ENCODE peak calls at places on chromosomes 2 and 18, in seven cellular contexts. One of them, this sample, is unnamed.

GRCh38 chr18:36186461-36187137 is 698 bp upstream of the MOCOS start:
- DNase-seq in heart right ventricle: peak; percentile 36
- DNase-seq in lung: peak; percentile 76
- DNase-seq in Peyer's patch: peak; percentile 80
- DNase-seq in testis: peak; percentile 38
- DNase-seq in tibial nerve: no peak
- DNase-seq in A549: peak; percentile 22
- DNase-seq in this sample: peak; percentile 69

GRCh38 chr2:7430869-7431641 is 513.8 kb downstream of the RNF144A start:
- DNase-seq in heart right ventricle: peak; percentile 29
- DNase-seq in lung: peak; percentile 63
- DNase-seq in Peyer's patch: no peak
- DNase-seq in testis: peak; percentile 32
- DNase-seq in tibial nerve: peak; percentile 21
- DNase-seq in A549: no peak
- DNase-seq in this sample: peak; percentile 51

GRCh38 chr2:216971632-216972031 is 111.8 kb upstream of the TNP1 start:
- DNase-seq in heart right ventricle: no peak
- DNase-seq in lung: no peak
- DNase-seq in Peyer's patch: no peak
- DNase-seq in testis: no peak
- DNase-seq in tibial nerve: no peak
- DNase-seq in A549: no peak
- DNase-seq in this sample: no peak

GRCh38 chr2:175817200-175817599 is 184.9 kb downstream of the LNPK start:
- DNase-seq in heart right ventricle: no peak
- DNase-seq in lung: no peak
- DNase-seq in Peyer's patch: no peak
- DNase-seq in testis: no peak
- DNase-seq in tibial nerve: no peak
- DNase-seq in A549: no peak
- DNase-seq in this sample: no peak

GRCh38 chr2:9234680-9235387 is 28.2 kb downstream of the ASAP2 start:
- DNase-seq in heart right ventricle: no peak
- DNase-seq in lung: no peak
- DNase-seq in Peyer's patch: no peak
- DNase-seq in testis: no peak
- DNase-seq in tibial nerve: no peak
- DNase-seq in A549: peak; percentile 89
- DNase-seq in this sample: no peak

GRCh38 chr18:58407263-58407648 is 221.6 kb downstream of the ALPK2 start:
- DNase-seq in heart right ventricle: no peak
- DNase-seq in lung: no peak
- DNase-seq in Peyer's patch: no peak
- DNase-seq in testis: no peak
- DNase-seq in tibial nerve: no peak
- DNase-seq in A549: peak; percentile 59
- DNase-seq in this sample: no peak

GRCh38 chr18:23183356-23184150 is 48.3 kb downstream of the CABLES1 start:
- DNase-seq in heart right ventricle: no peak
- DNase-seq in lung: no peak
- DNase-seq in Peyer's patch: no peak
- DNase-seq in testis: no peak
- DNase-seq in tibial nerve: no peak
- DNase-seq in A549: no peak
- DNase-seq in this sample: no peak

GRCh38 chr18:79797518-79798345 is at the start of gene KCNG2:
- DNase-seq in heart right ventricle: no peak
- DNase-seq in lung: no peak
- DNase-seq in Peyer's patch: peak; percentile 60
- DNase-seq in testis: no peak
- DNase-seq in tibial nerve: no peak
- DNase-seq in A549: peak; percentile 19
- DNase-seq in this sample: peak; percentile 49

GRCh38 chr2:56287974-56288373 is 104.2 kb downstream of the CCDC85A start:
- DNase-seq in heart right ventricle: no peak
- DNase-seq in lung: no peak
- DNase-seq in Peyer's patch: no peak
- DNase-seq in testis: no peak
- DNase-seq in tibial nerve: no peak
- DNase-seq in A549: no peak
- DNase-seq in this sample: no peak

GRCh38 chr18:811192-812122 is 585 bp downstream of the YES1 start:
- DNase-seq in heart right ventricle: peak; percentile 40
- DNase-seq in lung: peak; percentile 41
- DNase-seq in Peyer's patch: no peak
- DNase-seq in testis: peak; percentile 45
- DNase-seq in tibial nerve: no peak
- DNase-seq in A549: no peak
- DNase-seq in this sample: peak; percentile 54

GRCh38 chr2:99662761-99663341 is 173.0 kb upstream of the REV1 start:
- DNase-seq in heart right ventricle: peak; percentile 59
- DNase-seq in lung: no peak
- DNase-seq in Peyer's patch: no peak
- DNase-seq in testis: no peak
- DNase-seq in tibial nerve: peak; percentile 69
- DNase-seq in A549: no peak
- DNase-seq in this sample: no peak

GRCh38 chr2:216350214-216350789 is 22.0 kb downstream of the MARCHF4 start:
- DNase-seq in heart right ventricle: no peak
- DNase-seq in lung: no peak
- DNase-seq in Peyer's patch: no peak
- DNase-seq in testis: no peak
- DNase-seq in tibial nerve: no peak
- DNase-seq in A549: peak; percentile 29
- DNase-seq in this sample: no peak

GRCh38 chr2:98771264-98771663 is 40.3 kb upstream of the MGAT4A start:
- DNase-seq in heart right ventricle: no peak
- DNase-seq in lung: no peak
- DNase-seq in Peyer's patch: no peak
- DNase-seq in testis: no peak
- DNase-seq in tibial nerve: no peak
- DNase-seq in A549: no peak
- DNase-seq in this sample: no peak

GRCh38 chr2:85727798-85728197 is 26.0 kb upstream of the ATOH8 start:
- DNase-seq in heart right ventricle: no peak
- DNase-seq in lung: no peak
- DNase-seq in Peyer's patch: no peak
- DNase-seq in testis: no peak
- DNase-seq in tibial nerve: no peak
- DNase-seq in A549: no peak
- DNase-seq in this sample: no peak

GRCh38 chr2:103669579-103669978 is 907.7 kb downstream of the TMEM182 start:
- DNase-seq in heart right ventricle: no peak
- DNase-seq in lung: no peak
- DNase-seq in Peyer's patch: no peak
- DNase-seq in testis: no peak
- DNase-seq in tibial nerve: no peak
- DNase-seq in A549: no peak
- DNase-seq in this sample: no peak

GRCh38 chr2:203122317-203122998 is 107.8 kb downstream of the NBEAL1 start:
- DNase-seq in heart right ventricle: no peak
- DNase-seq in lung: no peak
- DNase-seq in Peyer's patch: no peak
- DNase-seq in testis: no peak
- DNase-seq in tibial nerve: no peak
- DNase-seq in A549: peak; percentile 35
- DNase-seq in this sample: no peak

DNA sequence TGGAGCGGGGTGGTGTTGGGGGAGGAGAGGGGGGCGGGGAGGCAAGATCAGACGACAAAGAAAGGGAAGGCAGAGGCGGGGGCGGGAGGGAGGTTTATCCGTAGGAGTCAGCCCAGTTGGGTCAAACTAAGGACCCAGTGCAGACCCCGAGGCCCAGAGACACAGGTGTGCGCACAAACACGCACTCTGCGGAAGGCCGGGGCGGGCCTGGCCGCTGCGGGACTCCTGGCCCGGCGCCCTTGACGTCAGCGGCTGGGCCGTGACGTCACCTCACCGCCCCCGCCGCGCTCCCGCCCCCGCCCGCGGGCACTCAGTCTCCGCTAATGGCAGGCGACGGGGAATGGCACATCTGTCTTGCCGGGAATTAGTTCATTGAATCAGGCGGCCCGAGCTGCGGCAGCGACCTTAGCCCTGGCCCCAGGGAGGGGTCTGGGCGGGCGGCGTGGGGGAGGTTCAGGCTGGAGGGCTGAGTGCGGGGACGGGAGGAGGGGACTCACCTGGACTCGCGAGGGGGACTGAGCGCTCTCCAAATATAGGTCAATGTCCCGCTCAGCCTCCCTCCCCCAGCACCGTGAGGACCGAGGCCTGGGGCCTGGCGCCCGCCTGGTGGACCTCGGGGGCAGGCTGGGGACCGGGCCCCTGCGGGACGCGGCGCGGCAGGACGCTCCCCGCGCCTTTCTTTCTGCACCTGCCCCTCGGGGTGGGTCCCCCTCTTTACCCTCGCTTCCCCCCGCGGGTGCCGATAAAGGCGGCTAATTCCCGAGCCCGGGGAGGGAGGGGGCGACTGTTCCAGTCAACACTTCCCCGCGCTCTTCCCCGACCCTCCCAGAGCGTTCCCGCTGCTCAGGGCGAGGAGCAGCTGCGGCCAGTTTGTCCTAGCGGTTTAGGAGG is 15.5 kb upstream of the ECEL1 start:
- DNase-seq in heart right ventricle: peak; percentile 29
- DNase-seq in lung: no peak
- DNase-seq in Peyer's patch: no peak
- DNase-seq in testis: peak; percentile 60
- DNase-seq in tibial nerve: no peak
- DNase-seq in A549: peak; percentile 46
- DNase-seq in this sample: no peak
- H3K4me3 ChIP-seq in heart right ventricle: peak overlapping the region; percentile 60
- H3K4me3 ChIP-seq in lung: no peak overlapping the region
- H3K4me3 ChIP-seq in Peyer's patch: peak overlapping the region; percentile 34
- H3K4me3 ChIP-seq in testis: peak overlapping the region; percentile 56
- H3K4me3 ChIP-seq in tibial nerve: peak overlapping the region; percentile 31
- H3K4me3 ChIP-seq in A549: peak overlapping the region; percentile 43
- H3K4me3 ChIP-seq in this sample: no peak overlapping the region

GRCh38 chr2:159722580-159722979 is 10.3 kb downstream of the MARCHF7 start:
- DNase-seq in heart right ventricle: no peak
- DNase-seq in lung: no peak
- DNase-seq in Peyer's patch: no peak
- DNase-seq in testis: no peak
- DNase-seq in tibial nerve: no peak
- DNase-seq in A549: no peak
- DNase-seq in this sample: no peak
- H3K4me1 ChIP-seq in heart right ventricle: peaks cover 87% of the 10 kb centered on the region
- H3K4me1 ChIP-seq in lung: peaks cover 34% of the 10 kb centered on the region
- H3K4me1 ChIP-seq in Peyer's patch: peaks cover 5% of the 10 kb centered on the region
- H3K4me1 ChIP-seq in testis: peaks cover 9% of the 10 kb centered on the region
- H3K4me1 ChIP-seq in tibial nerve: peaks cover 10% of the 10 kb centered on the region
- H3K4me1 ChIP-seq in A549: peaks cover 4% of the 10 kb centered on the region
- H3K4me1 ChIP-seq in this sample: peaks cover 7% of the 10 kb centered on the region

DNA sequence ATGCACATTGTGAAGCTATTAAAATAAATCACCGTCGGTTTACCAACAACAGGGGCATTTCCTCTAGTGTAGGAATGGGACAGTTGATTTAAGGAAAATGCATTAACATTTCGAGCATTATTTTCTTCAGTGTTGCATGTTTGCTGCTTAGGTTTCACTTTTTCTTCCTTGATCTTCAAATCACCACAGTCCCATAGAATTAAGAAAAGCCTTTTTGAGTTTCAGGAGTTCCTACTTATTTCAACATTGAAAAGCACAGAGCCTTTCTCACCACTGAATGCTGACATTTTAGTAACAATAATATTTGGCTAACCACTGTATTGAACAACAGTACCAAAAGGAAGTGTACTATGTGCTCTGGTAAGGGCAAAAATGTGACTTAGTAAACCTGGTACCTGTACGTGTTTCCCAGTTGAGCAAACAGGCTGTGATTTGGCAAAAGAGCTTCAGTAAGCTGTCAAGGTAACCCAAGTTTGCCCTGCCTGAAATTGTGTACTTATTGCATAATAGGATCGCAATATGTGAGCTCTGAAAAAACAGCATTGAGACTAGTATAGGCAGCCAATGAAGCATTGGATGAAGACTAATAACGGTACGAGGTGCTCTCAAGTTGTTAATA is 2.2 kb downstream of the LRRTM4 start:
- DNase-seq in heart right ventricle: no peak
- DNase-seq in lung: no peak
- DNase-seq in Peyer's patch: no peak
- DNase-seq in testis: no peak
- DNase-seq in tibial nerve: no peak
- DNase-seq in A549: no peak
- DNase-seq in this sample: no peak
- H3K4me3 ChIP-seq in heart right ventricle: peak overlapping the region; percentile 37
- H3K4me3 ChIP-seq in lung: no peak overlapping the region
- H3K4me3 ChIP-seq in Peyer's patch: no peak overlapping the region
- H3K4me3 ChIP-seq in testis: no peak overlapping the region
- H3K4me3 ChIP-seq in tibial nerve: peak overlapping the region; percentile 9
- H3K4me3 ChIP-seq in A549: no peak overlapping the region
- H3K4me3 ChIP-seq in this sample: no peak overlapping the region

GRCh38 chr2:157839822-157840221 is 36.3 kb downstream of the ACVR1 start:
- DNase-seq in heart right ventricle: no peak
- DNase-seq in lung: no peak
- DNase-seq in Peyer's patch: no peak
- DNase-seq in testis: no peak
- DNase-seq in tibial nerve: no peak
- DNase-seq in A549: no peak
- DNase-seq in this sample: no peak

GRCh38 chr2:157838442-157839161 is 37.5 kb downstream of the ACVR1 start:
- DNase-seq in heart right ventricle: peak; percentile 54
- DNase-seq in lung: no peak
- DNase-seq in Peyer's patch: peak; percentile 53
- DNase-seq in testis: peak; percentile 30
- DNase-seq in tibial nerve: peak; percentile 38
- DNase-seq in A549: peak; percentile 60
- DNase-seq in this sample: no peak

GRCh38 chr2:157837851-157838441 is 38.2 kb downstream of the ACVR1 start:
- DNase-seq in heart right ventricle: peak; percentile 44
- DNase-seq in lung: no peak
- DNase-seq in Peyer's patch: peak; percentile 56
- DNase-seq in testis: peak; percentile 18
- DNase-seq in tibial nerve: no peak
- DNase-seq in A549: no peak
- DNase-seq in this sample: no peak

GRCh38 chr2:157840568-157841156 is 35.5 kb downstream of the ACVR1 start:
- DNase-seq in heart right ventricle: peak; percentile 49
- DNase-seq in lung: peak; percentile 37
- DNase-seq in Peyer's patch: peak; percentile 76
- DNase-seq in testis: peak; percentile 15
- DNase-seq in tibial nerve: no peak
- DNase-seq in A549: no peak
- DNase-seq in this sample: peak; percentile 50

DNA sequence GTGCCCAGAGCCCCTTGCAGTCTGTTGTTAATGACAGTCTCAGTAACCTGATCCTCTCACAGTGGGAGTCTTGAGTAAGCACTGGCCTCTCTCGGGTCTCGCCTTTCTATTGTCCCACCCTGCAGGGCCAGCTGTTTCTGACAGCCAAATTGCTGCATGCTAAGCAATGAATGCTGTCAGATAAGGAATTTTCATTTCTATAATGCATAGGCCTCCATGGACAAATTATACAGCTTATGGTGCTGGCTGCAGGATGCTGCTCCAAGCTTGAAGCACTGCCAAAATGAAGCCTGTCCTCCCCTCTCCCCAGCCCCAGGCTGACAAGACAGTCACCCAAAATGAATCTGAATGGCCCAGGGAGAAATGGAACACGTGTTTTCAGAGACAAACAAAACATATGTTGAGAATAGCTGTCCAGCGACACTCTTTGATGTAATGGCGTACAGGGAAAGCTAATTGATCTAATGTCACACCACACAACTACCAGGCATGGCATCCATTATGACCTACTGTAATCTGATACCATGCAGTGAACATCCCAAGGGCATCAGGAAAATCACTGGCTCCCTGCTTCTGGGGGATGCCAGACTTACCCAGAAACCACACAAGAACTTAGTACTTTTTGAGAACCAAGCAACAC is 36.8 kb downstream of the ACVR1 start:
- DNase-seq in heart right ventricle: no peak
- DNase-seq in lung: no peak
- DNase-seq in Peyer's patch: no peak
- DNase-seq in testis: no peak
- DNase-seq in tibial nerve: no peak
- DNase-seq in A549: no peak
- DNase-seq in this sample: no peak
- H3K4me1 ChIP-seq in heart right ventricle: peaks cover 86% of the 10 kb centered on the region
- H3K4me1 ChIP-seq in lung: peaks cover 62% of the 10 kb centered on the region
- H3K4me1 ChIP-seq in Peyer's patch: peaks cover 60% of the 10 kb centered on the region
- H3K4me1 ChIP-seq in testis: peaks cover 3% of the 10 kb centered on the region
- H3K4me1 ChIP-seq in tibial nerve: peaks cover 43% of the 10 kb centered on the region
- H3K4me1 ChIP-seq in A549: peaks cover 52% of the 10 kb centered on the region
- H3K4me1 ChIP-seq in this sample: peaks cover 11% of the 10 kb centered on the region